ENCODE peak calls at places on chromosomes 4 and X, in five cellular contexts. A, I, M, P and E are unnamed samples.
A peak's percentile ranks its signal among the peaks of the same experiment; 100 is the strongest.

GRCh38 chr4:112296949-112297483 is at the start of gene ALPK1:
- DNase-seq in A (peak; percentile 83), I (peak; percentile 71), M (no peak), P (no peak), E (no peak)

GRCh38 chr4:73308286-73308685 is 49.7 kb upstream of the ANKRD17 start:
- DNase-seq in A (peak; percentile 39), I (no peak), M (no peak), P (no peak), E (no peak)

GRCh38 chr4:25307596-25307995 is 5.0 kb upstream of the ZCCHC4 start:
- DNase-seq in A (no peak), I (no peak), M (no peak), P (no peak), E (no peak)

GRCh38 chr4:55411621-55412020 is 15.9 kb downstream of the TMEM165 start:
- DNase-seq in A (peak; percentile 9), I (no peak), M (no peak), P (no peak), E (no peak)

GRCh38 chr4:109730294-109731051 is 603 bp upstream of the PLA2G12A start:
- DNase-seq in A (peak; percentile 58), I (peak; percentile 25), M (peak; percentile 73), P (peak; percentile 57), E (no peak)

GRCh38 chrX:776061-776460 is 145.5 kb downstream of the SHOX start:
- DNase-seq in A (no peak), I (no peak), M (no peak), P (no peak), E (no peak)

GRCh38 chr4:154399259-154399974 is 92.2 kb downstream of the DCHS2 start:
- DNase-seq in A (peak; percentile 37), I (peak; percentile 27), M (no peak), P (no peak), E (no peak)

GRCh38 chr4:124636793-124637192 is 75.7 kb downstream of the ANKRD50 start:
- DNase-seq in A (no peak), I (no peak), M (no peak), P (no peak), E (peak; percentile 50)

GRCh38 chr4:181224826-181225225 is 1018.4 kb upstream of the TENM3 start:
- DNase-seq in A (no peak), I (no peak), M (no peak), P (no peak), E (no peak)

GRCh38 chr4:15956179-15956850 is 6.7 kb downstream of the FGFBP2 start:
- DNase-seq in A (peak; percentile 54), I (peak; percentile 72), M (peak; percentile 83), P (peak; percentile 88), E (peak; percentile 86)

GRCh38 chr4:77699731-77700210 is 94.2 kb downstream of the CXCL13 start:
- DNase-seq in A (peak; percentile 86), I (no peak), M (no peak), P (no peak), E (peak; percentile 62)

GRCh38 chr4:7397206-7398103 is 37.3 kb downstream of the PSAPL1 start:
- DNase-seq in A (peak; percentile 91), I (no peak), M (no peak), P (no peak), E (peak; percentile 21)

GRCh38 chr4:41258783-41259182 is 2.1 kb downstream of the UCHL1 start:
- DNase-seq in A (peak; percentile 51), I (peak; percentile 10), M (no peak), P (no peak), E (peak; percentile 41)

GRCh38 chrX:34631826-34632225 is 25.3 kb downstream of the TMEM47 start:
- DNase-seq in A (no peak), I (no peak), M (no peak), P (no peak), E (no peak)

GRCh38 chr4:152118819-152119553 is 358.2 kb upstream of the GATB start:
- DNase-seq in A (no peak), I (no peak), M (no peak), P (no peak), E (no peak)
- H3K4me1 ChIP-seq in A (no peaks in the 10 kb centered on the region), I (no peaks in the 10 kb centered on the region), M (peaks cover 24% of the 10 kb centered on the region), P (no peaks in the 10 kb centered on the region), E (no peaks in the 10 kb centered on the region)

GRCh38 chrX:47231167-47231566 is 1.6 kb upstream of the USP11 start:
- DNase-seq in A (no peak), I (no peak), M (no peak), P (no peak), E (no peak)
- TF ChIP-seq CTCF in A (no peak), I (no peak), M (no peak), P (no peak), E (no peak)

GRCh38 chrX:40164751-40165150 is 67.0 kb upstream of the BCOR start:
- DNase-seq in A (no peak), I (no peak), M (no peak), P (no peak), E (no peak)
- H3K4me1 ChIP-seq in A (no peaks in the 10 kb centered on the region), I (peaks cover 8% of the 10 kb centered on the region), M (peaks cover 15% of the 10 kb centered on the region), P (peaks cover 15% of the 10 kb centered on the region), E (peaks cover 18% of the 10 kb centered on the region)

DNA sequence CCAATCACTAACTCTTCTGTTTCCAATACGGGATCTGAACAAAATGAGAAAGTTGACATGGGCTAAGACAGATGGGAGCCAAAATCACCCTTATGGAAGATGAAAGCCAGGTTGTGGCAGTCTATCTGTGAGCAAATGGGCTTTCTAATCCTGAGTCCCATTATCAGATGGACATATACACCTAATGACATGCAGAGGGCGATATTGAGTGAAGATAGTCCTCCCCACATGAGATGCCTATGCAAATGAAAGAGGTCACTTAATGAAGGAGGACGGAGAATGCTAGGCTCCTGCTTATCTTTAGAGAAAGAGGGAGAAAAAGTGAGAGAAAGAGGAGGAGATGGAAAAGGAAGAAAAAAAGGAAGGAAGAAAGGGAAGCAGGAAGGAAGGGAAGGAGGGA is 547.5 kb downstream of the NLGN4X start:
- DNase-seq in A (peak; percentile 2), I (no peak), M (no peak), P (no peak), E (no peak)
- TF ChIP-seq CTCF in A (peak; percentile 49), I (no peak), M (no peak), P (no peak), E (peak; percentile 64)

DNA sequence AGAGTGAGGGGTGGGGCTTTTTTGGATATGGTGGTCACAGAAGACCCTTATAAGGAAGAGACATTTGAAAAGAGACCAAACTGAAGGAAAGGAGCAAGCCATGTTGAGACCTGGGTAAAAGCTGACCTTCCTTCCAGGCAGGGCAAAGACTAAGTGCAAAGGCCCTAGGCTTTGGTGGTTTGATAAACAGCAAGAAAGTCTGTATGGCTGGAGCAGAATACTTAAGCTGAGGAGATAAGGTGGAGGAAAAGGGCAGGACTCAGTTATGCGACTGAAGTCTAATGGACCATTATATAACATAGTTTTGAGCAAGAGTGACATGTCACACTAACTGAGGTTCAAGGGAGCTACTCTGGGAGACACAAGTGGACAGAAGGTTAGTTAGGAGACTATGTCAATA is 20.0 kb downstream of the SH3RF1 start:
- DNase-seq in A (no peak), I (no peak), M (no peak), P (no peak), E (no peak)
- H3K4me1 ChIP-seq in A (peaks cover 48% of the 10 kb centered on the region), I (peaks cover 85% of the 10 kb centered on the region), M (peaks cover 54% of the 10 kb centered on the region), P (peaks cover 39% of the 10 kb centered on the region), E (peaks cover 11% of the 10 kb centered on the region)

GRCh38 chr4:108270466-108271450 is 102.0 kb upstream of the LEF1 start:
- DNase-seq in A (peak; percentile 85), I (no peak), M (no peak), P (no peak), E (no peak)
- TF ChIP-seq CTCF in A (no peak), I (no peak), M (no peak), P (no peak), E (no peak)

DNA sequence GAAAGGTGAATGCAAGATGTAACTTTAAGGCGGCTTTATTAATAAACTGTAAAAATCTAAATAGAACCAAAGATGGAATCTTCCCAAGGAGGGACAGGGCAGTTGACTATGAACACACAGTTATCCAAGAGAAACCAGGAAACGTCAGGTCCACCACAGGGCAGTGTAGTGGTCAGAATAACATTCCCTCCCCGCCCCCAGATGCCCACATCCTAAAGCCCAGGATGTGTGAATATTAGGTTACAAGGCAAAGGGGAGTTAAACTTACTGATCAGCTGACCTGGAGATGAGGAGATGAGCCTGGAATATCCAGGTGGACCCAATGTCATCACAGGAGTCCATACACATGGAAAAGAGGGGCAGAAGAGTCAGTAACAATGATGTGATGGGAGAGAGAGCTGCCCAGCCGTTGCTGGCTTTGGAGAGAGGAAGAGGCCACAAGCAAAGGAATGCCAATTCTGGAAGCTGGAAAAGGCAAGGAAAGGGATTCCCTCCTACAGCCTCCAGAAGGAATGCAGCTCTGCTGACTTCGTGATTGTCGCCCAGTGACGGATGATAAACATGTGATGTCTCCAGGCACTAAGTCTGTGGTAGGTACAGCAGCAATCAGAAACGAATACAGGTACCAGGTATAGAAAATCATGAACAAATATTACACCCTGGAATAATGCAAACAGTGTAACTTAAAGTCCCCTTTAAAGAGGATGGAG is 5.2 kb downstream of the SH3KBP1 start:
- DNase-seq in A (no peak), I (no peak), M (no peak), P (no peak), E (no peak)
- H3K4me1 ChIP-seq in A (no peaks in the 10 kb centered on the region), I (peaks cover 24% of the 10 kb centered on the region), M (no peaks in the 10 kb centered on the region), P (peaks cover 4% of the 10 kb centered on the region), E (no peaks in the 10 kb centered on the region)

GRCh38 chr4:162891788-162892707 is 274.6 kb downstream of the NAF1 start:
- DNase-seq in A (no peak), I (no peak), M (no peak), P (no peak), E (no peak)

DNA sequence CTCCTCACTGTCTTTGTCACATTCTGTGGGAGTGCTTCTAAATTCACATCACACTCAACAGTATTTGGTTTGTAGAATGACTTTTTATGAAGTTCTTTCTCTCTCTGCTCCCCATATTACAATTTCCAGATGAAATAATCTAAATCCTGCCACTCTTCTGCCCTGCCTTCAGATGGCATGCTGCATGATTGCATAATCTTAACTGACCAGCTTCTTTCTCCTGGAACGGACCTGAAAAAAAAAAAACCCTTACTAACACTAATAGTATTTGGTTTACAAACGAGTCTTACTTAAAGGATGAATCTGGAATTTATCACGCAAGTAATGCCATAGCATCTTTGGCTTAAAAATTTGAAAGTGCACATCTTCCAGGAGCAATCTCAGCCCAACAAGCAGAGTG is 272.3 kb downstream of the NAF1 start:
- DNase-seq in A (no peak), I (no peak), M (no peak), P (no peak), E (no peak)
- TF ChIP-seq CTCF in A (no peak), I (no peak), M (no peak), P (no peak), E (no peak)

GRCh38 chr4:168498259-168498658 is 1.4 kb downstream of the PALLD start:
- DNase-seq in A (no peak), I (no peak), M (no peak), P (no peak), E (no peak)
- H3K4me1 ChIP-seq in A (no peaks in the 10 kb centered on the region), I (peaks cover 62% of the 10 kb centered on the region), M (peaks cover 14% of the 10 kb centered on the region), P (no peaks in the 10 kb centered on the region), E (no peaks in the 10 kb centered on the region)